ENCODE peak calls at places on chromosomes 3 and 15, in five cellular contexts. U is transverse colon, S is IMR-90, X is ovary, Y is uterus. P is an unnamed sample.

GRCh38 chr15:51575775-51576174 is 46.8 kb downstream of the DMXL2 start:
- DNase-seq in U (no peak), S (no peak), X (no peak), Y (no peak), P (no peak)

GRCh38 chr3:42052867-42053351 is 38.2 kb upstream of the TRAK1 start:
- DNase-seq in U (no peak), S (peak; percentile 69), X (no peak), Y (no peak), P (no peak)

GRCh38 chr15:88604972-88605506 is 16.1 kb upstream of the AEN start:
- DNase-seq in U (no peak), S (no peak), X (no peak), Y (no peak), P (no peak)

GRCh38 chr3:15291589-15292541 is 40.5 kb downstream of the SH3BP5 start:
- DNase-seq in U (peak; percentile 52), S (no peak), X (no peak), Y (no peak), P (no peak)

GRCh38 chr3:15339786-15340215 is 7.4 kb upstream of the SH3BP5 start:
- DNase-seq in U (no peak), S (peak; percentile 75), X (no peak), Y (no peak), P (no peak)

GRCh38 chr15:90751300-90751825 is 34.2 kb downstream of the BLM start:
- DNase-seq in U (no peak), S (no peak), X (no peak), Y (no peak), P (no peak)

GRCh38 chr3:148599478-148599877 is 98.2 kb upstream of the AGTR1 start:
- DNase-seq in U (peak; percentile 38), S (no peak), X (no peak), Y (no peak), P (no peak)

GRCh38 chr3:52454938-52455282 is 494 bp upstream of the NISCH start:
- DNase-seq in U (no peak), S (no peak), X (no peak), Y (no peak), P (no peak)

GRCh38 chr15:95624100-95624499 is 706.4 kb upstream of the NR2F2 start:
- DNase-seq in U (no peak), S (no peak), X (no peak), Y (no peak), P (no peak)

DNA sequence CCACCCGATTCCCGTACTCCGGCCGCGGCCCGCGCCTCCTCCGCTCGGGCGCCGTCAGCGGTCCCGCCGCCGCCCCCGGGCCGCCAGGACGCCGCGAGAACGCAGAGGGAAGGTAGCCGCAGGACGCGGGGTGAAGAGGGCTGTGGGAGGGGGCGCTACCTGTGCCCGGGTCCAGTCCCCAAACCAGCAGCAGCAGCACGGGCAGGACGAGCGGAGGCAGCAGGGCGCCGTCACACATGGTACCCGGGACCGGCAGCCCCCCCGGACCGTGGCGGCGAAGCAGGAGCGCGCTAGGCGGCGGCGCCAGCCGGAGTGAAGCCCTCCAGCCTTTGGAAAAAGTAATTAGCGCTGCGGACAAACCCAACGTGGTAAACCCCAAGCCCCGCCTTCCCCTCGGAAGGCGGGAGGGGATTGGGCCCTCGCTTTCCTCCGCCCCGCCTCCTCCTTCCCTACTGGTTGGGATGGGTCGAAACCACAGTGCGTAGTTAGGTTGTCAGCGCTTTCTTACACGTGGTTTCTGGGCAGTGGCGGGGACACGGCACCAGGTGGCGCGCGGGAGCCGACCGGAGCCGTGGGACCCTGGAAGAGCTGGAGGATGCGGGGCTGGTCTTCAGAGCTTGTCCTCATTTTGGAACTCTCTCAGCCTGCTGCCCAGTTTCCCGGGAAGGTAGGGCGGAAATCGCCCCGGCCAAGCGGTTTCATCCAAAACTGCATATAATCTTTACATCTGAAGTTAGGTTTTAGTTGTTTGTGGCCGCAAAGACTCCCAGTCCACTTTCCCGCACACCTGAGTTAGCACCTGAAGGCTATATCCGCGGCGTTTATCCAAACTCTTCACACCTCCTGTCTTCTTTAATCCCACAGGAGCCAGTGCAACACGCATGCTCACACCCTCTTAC is at the start of gene ADAMTS17:
- DNase-seq in U (peak; percentile 97), S (peak; percentile 39), X (peak; percentile 98), Y (peak; percentile 97), P (peak; percentile 97)
- TF ChIP-seq POLR2A in U (peak; percentile 84), S (no peak), X (peak; percentile 84), Y (peak; percentile 94), P (peak; percentile 97)

DNA sequence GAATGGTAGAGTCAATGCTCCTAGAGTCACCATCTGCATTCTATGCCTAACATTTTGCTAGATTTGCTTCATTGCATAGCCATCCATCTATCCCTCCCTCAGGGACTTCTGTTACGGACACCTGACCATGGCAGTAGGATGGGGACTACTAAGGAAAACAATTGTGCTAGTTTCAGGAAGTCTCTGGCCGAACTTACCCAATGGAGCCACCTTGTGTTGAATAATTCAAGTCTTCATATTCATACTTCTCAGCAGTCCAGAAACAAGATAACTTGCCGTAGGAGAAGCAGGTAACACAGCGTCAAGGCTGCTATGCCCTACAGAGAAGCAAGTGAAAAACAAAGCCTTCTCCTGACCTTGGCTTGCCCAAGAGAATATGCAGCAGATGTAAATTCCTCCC is 685.3 kb downstream of the GRM7 start:
- DNase-seq in U (no peak), S (no peak), X (no peak), Y (no peak), P (peak; percentile 16)
- TF ChIP-seq CTCF in U (no peak), S (no peak), X (no peak), Y (peak; percentile 14), P (no peak)

GRCh38 chr3:71690222-71690821 is 34.9 kb downstream of the EIF4E3 start:
- DNase-seq in U (no peak), S (peak; percentile 76), X (peak; percentile 45), Y (no peak), P (no peak)

GRCh38 chr3:71684752-71685151 is 40.5 kb downstream of the EIF4E3 start:
- DNase-seq in U (no peak), S (peak; percentile 86), X (peak; percentile 65), Y (peak; percentile 65), P (peak; percentile 53)

GRCh38 chr3:71685686-71686085 is 39.5 kb downstream of the EIF4E3 start:
- DNase-seq in U (no peak), S (no peak), X (no peak), Y (no peak), P (no peak)

GRCh38 chr3:71689305-71689704 is 35.9 kb downstream of the EIF4E3 start:
- DNase-seq in U (no peak), S (no peak), X (no peak), Y (no peak), P (no peak)

GRCh38 chr3:71688121-71688520 is 37.1 kb downstream of the EIF4E3 start:
- DNase-seq in U (no peak), S (no peak), X (no peak), Y (no peak), P (no peak)
- H3K4me1 ChIP-seq in U (peaks cover 69% of the 10 kb centered on the region), S (peaks cover 5% of the 10 kb centered on the region), X (peaks cover 11% of the 10 kb centered on the region), Y (no peaks in the 10 kb centered on the region), P (peaks cover 25% of the 10 kb centered on the region)

GRCh38 chr15:71329041-71329440 is 213.8 kb downstream of the THSD4 start:
- DNase-seq in U (peak; percentile 25), S (peak; percentile 35), X (peak; percentile 22), Y (peak; percentile 77), P (peak; percentile 41)

GRCh38 chr15:71325461-71325860 is 210.2 kb downstream of the THSD4 start:
- DNase-seq in U (no peak), S (peak; percentile 55), X (no peak), Y (no peak), P (no peak)

GRCh38 chr15:71329509-71330260 is 214.4 kb downstream of the THSD4 start:
- DNase-seq in U (peak; percentile 75), S (peak; percentile 46), X (peak; percentile 21), Y (peak; percentile 59), P (no peak)

GRCh38 chr15:71332605-71333004 is 217.3 kb downstream of the THSD4 start:
- DNase-seq in U (no peak), S (peak; percentile 89), X (no peak), Y (no peak), P (no peak)

DNA sequence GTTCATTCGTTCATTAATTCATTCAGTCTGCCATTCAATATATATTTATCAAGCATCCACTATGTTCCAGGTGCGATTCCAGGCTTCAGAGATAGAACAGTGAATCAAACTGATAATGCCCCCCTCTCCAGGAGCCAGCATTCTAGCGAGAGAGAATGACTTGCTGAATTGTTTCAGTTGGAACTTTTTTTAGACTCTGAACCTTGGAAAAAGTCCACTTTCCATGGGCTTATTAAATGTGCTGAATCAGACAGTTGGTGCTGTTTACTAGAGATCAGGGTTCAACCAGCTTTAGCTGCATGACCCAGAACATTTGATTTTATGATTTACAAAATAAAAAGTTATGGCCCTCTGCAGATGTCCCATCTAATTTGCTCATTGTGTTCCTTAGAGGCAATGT is 213.2 kb downstream of the THSD4 start:
- DNase-seq in U (no peak), S (no peak), X (no peak), Y (no peak), P (no peak)
- TF ChIP-seq POLR2A in U (no peak), S (no peak), X (no peak), Y (no peak), P (no peak)